ENCODE peak calls at places on chromosomes 12 and 14, in nine cellular contexts. H is NCI-H2171 treated with DMSO at 0.1 percent for 48 hours, C is G401, U is T47D, N is neural progenitor cell, Z is midbrain, K is nucleus accumbens, T is HEK293T, A is anterior cingulate cortex. L is an unnamed sample.

GRCh38 chr12:46147144-46147543 is 121.7 kb downstream of the SLC38A1 start:
- DNase-seq in Z (no peak), N (no peak), C (no peak), A (no peak), K (no peak), H (no peak), T (no peak), U (no peak), L (no peak)

GRCh38 chr14:70254476-70254961 is 65.8 kb upstream of the SLC8A3 start:
- DNase-seq in N (peak; percentile 70), U (peak; percentile 88), A (no peak), C (no peak), H (no peak), K (no peak), T (peak; percentile 39), Z (no peak), L (peak; percentile 54)

GRCh38 chr12:123723011-123723410 is 10.9 kb downstream of the ATP6V0A2 start:
- DNase-seq in U (peak; percentile 26), H (no peak), K (no peak), T (no peak), C (no peak), A (no peak), Z (no peak), N (no peak), L (peak; percentile 90)

GRCh38 chr12:106747973-106748436 is 26.5 kb upstream of the RIC8B start:
- DNase-seq in K (no peak), U (no peak), C (no peak), H (no peak), Z (no peak), A (no peak), N (no peak), T (no peak), L (no peak)

GRCh38 chr12:74415633-74416032 is 122.0 kb upstream of the ATXN7L3B start:
- DNase-seq in A (no peak), T (peak; percentile 22), H (peak; percentile 8), C (peak; percentile 12), N (peak; percentile 39), K (no peak), Z (no peak), U (peak; percentile 68), L (no peak)

GRCh38 chr12:93569656-93570551 is 2.6 kb upstream of the SOCS2 start:
- DNase-seq in C (peak; percentile 46), H (peak; percentile 87), N (peak; percentile 93), Z (peak; percentile 70), T (peak; percentile 84), A (peak; percentile 24), U (peak; percentile 76), K (peak; percentile 23), L (peak; percentile 19)

GRCh38 chr14:74886001-74886400 is 4.3 kb downstream of the DLST start:
- DNase-seq in K (no peak), N (peak; percentile 71), T (no peak), C (no peak), H (no peak), A (no peak), Z (no peak), U (no peak), L (no peak)

GRCh38 chr14:29740491-29740890 is 187.2 kb downstream of the PRKD1 start:
- DNase-seq in A (no peak), Z (no peak), N (no peak), H (no peak), C (no peak), K (no peak), U (no peak), T (no peak), L (no peak)

GRCh38 chr12:54526800-54527630 is 22.4 kb upstream of the PDE1B start:
- DNase-seq in H (no peak), N (peak; percentile 82), T (peak; percentile 69), K (peak; percentile 57), C (peak; percentile 27), A (peak; percentile 6), Z (peak; percentile 66), U (peak; percentile 65), L (no peak)

GRCh38 chr14:101179691-101180211 is 276.2 kb upstream of the RTL1 start:
- DNase-seq in K (no peak), A (no peak), T (no peak), H (no peak), N (no peak), U (no peak), Z (no peak), C (no peak), L (no peak)

GRCh38 chr12:117093431-117093830 is 5.8 kb downstream of the TESC start:
- DNase-seq in A (no peak), C (no peak), U (no peak), T (no peak), H (peak; percentile 74), N (no peak), Z (no peak), K (no peak), L (no peak)

GRCh38 chr12:64212066-64212746 is 9.9 kb downstream of the KICS2 start:
- DNase-seq in H (no peak), U (no peak), Z (no peak), K (no peak), T (no peak), C (no peak), A (no peak), N (no peak), L (no peak)

GRCh38 chr12:5258498-5258897 is 173.4 kb upstream of the NTF3 start:
- DNase-seq in K (no peak), A (no peak), Z (no peak), T (no peak), U (no peak), C (no peak), H (no peak), N (no peak), L (no peak)

GRCh38 chr14:21267886-21268611 is 1.2 kb downstream of the HNRNPC start:
- DNase-seq in N (no peak), K (no peak), H (no peak), A (no peak), T (no peak), C (no peak), U (no peak), Z (peak; percentile 11), L (no peak)

GRCh38 chr14:22982477-22983245 is at the start of gene AJUBA:
- DNase-seq in U (peak; percentile 95), Z (peak; percentile 60), H (peak; percentile 83), A (no peak), K (no peak), T (peak; percentile 86), C (peak; percentile 23), N (peak; percentile 94), L (peak; percentile 62)

GRCh38 chr14:71309756-71310155 is 402.5 kb downstream of the PCNX1 start:
- DNase-seq in U (peak; percentile 48), A (no peak), H (no peak), Z (no peak), K (no peak), C (peak; percentile 59), T (no peak), N (no peak), L (no peak)

GRCh38 chr12:67333649-67334048 is 64.5 kb downstream of the CAND1 start:
- DNase-seq in N (no peak), U (no peak), A (no peak), H (no peak), K (no peak), T (no peak), C (no peak), Z (no peak), L (no peak)

GRCh38 chr12:105523164-105524057 is 192.9 kb downstream of the C12orf75 start:
- DNase-seq in K (no peak), H (no peak), U (no peak), A (no peak), Z (no peak), C (peak; percentile 8), T (no peak), N (peak; percentile 63), L (no peak)

GRCh38 chr12:109927622-109928021 is 27.5 kb downstream of the TCHP start:
- DNase-seq in H (peak; percentile 10), T (peak; percentile 77), Z (no peak), A (no peak), K (no peak), U (peak; percentile 75), N (peak; percentile 60), C (no peak), L (no peak)

GRCh38 chr14:93079321-93079720 is 36.4 kb downstream of the ITPK1 start:
- DNase-seq in N (no peak), C (no peak), U (no peak), A (no peak), K (no peak), H (no peak), Z (no peak), T (no peak), L (no peak)

GRCh38 chr12:42255221-42255874 is 17.3 kb upstream of the YAF2 start:
- DNase-seq in T (no peak), C (no peak), U (no peak), Z (no peak), A (no peak), K (no peak), N (no peak), H (no peak), L (no peak)

GRCh38 chr12:122888232-122888752 is 7.6 kb downstream of the VPS37B start:
- DNase-seq in C (peak; percentile 85), Z (no peak), A (no peak), U (peak; percentile 99), N (peak; percentile 26), H (peak; percentile 93), T (no peak), K (no peak), L (peak; percentile 77)

GRCh38 chr12:1922075-1922709 is 3.7 kb upstream of the CACNA2D4 start:
- DNase-seq in H (no peak), A (no peak), T (no peak), C (no peak), N (no peak), Z (no peak), U (no peak), K (no peak), L (no peak)

GRCh38 chr12:130479401-130480125 is 141.9 kb downstream of the PIWIL1 start:
- DNase-seq in Z (no peak), H (no peak), A (no peak), N (no peak), K (no peak), C (no peak), U (no peak), T (no peak), L (no peak)

GRCh38 chr14:74618078-74618952 is 6.3 kb upstream of the LTBP2 start:
- DNase-seq in T (no peak), N (no peak), Z (no peak), A (no peak), H (no peak), U (peak; percentile 63), K (no peak), C (no peak), L (no peak)

GRCh38 chr12:71958993-71959588 is 20.4 kb downstream of the TPH2 start:
- DNase-seq in Z (no peak), C (no peak), T (no peak), N (no peak), A (no peak), K (no peak), U (no peak), H (peak; percentile 82), L (no peak)

GRCh38 chr12:105723066-105723465 is 392.6 kb downstream of the C12orf75 start:
- DNase-seq in U (no peak), A (no peak), K (no peak), N (peak; percentile 23), Z (no peak), T (no peak), C (no peak), H (no peak), L (no peak)

GRCh38 chr14:81401420-81402122 is 1.4 kb upstream of the STON2 start:
- DNase-seq in A (no peak), C (no peak), N (no peak), K (no peak), U (no peak), Z (no peak), T (no peak), H (no peak), L (no peak)

GRCh38 chr12:13095266-13095995 is 8.0 kb downstream of the GSG1 start:
- DNase-seq in T (no peak), Z (no peak), U (no peak), N (no peak), C (no peak), K (no peak), H (no peak), A (no peak), L (no peak)

GRCh38 chr12:95544756-95545155 is 6.5 kb downstream of the USP44 start:
- DNase-seq in A (no peak), Z (no peak), U (no peak), N (no peak), C (no peak), K (no peak), H (no peak), T (no peak), L (no peak)

GRCh38 chr12:124162151-124163110 is 132.5 kb upstream of the RFLNA start:
- DNase-seq in A (no peak), N (no peak), T (no peak), K (no peak), C (peak; percentile 19), Z (no peak), H (peak; percentile 24), U (peak; percentile 70), L (no peak)